ENCODE peak calls at places on chromosome 4, in seven cellular contexts. I is neural progenitor cell, V is HCT116, U is DND-41, C is hepatocyte, R is K562, P is fibroblast of lung. S is an unnamed sample.

GRCh38 chr4:55396305-55397023 is 707 bp downstream of the TMEM165 start:
- DNase-seq in V (no peak), U (peak), R (peak), C (peak), I (peak), P (peak), S (no peak)

GRCh38 chr4:118729287-118730286 is 44.4 kb downstream of the METTL14 start:
- DNase-seq in R (no peak), V (no peak), I (no peak), P (peak), C (no peak), U (no peak), S (no peak)

GRCh38 chr4:16883816-16884215 is 14.6 kb downstream of the LDB2 start:
- DNase-seq in R (no peak), V (no peak), P (no peak), C (no peak), I (no peak), U (no peak), S (no peak)

GRCh38 chr4:154366956-154367355 is 124.6 kb downstream of the DCHS2 start:
- DNase-seq in V (no peak), P (no peak), R (no peak), U (no peak), I (no peak), C (no peak), S (no peak)

GRCh38 chr4:58587856-58588255 is 1477.7 kb upstream of the IGFBP7 start:
- DNase-seq in U (no peak), P (no peak), R (no peak), C (peak), V (no peak), I (no peak), S (no peak)

GRCh38 chr4:150593996-150594395 is 12.0 kb downstream of the MAB21L2 start:
- DNase-seq in R (no peak), C (no peak), V (no peak), U (no peak), P (peak), I (no peak), S (peak)

GRCh38 chr4:152408514-152409327 is 127.2 kb downstream of the FBXW7 start:
- DNase-seq in R (peak), U (peak), C (peak), I (peak), P (peak), V (peak), S (no peak)

GRCh38 chr4:75432683-75433082 is 81.5 kb downstream of the RCHY1 start:
- DNase-seq in I (peak), R (peak), U (peak), C (peak), P (no peak), V (peak), S (no peak)

GRCh38 chr4:87717276-87718031 is 67.4 kb downstream of the DMP1 start:
- DNase-seq in U (no peak), R (no peak), V (no peak), P (no peak), I (no peak), C (no peak), S (no peak)

GRCh38 chr4:4488405-4489404 is 53.1 kb downstream of the STX18 start:
- DNase-seq in R (peak), P (peak), C (peak), I (peak), V (peak), U (peak), S (peak)

GRCh38 chr4:148196168-148196567 is 246.0 kb downstream of the NR3C2 start:
- DNase-seq in C (no peak), R (no peak), U (no peak), I (no peak), V (no peak), P (no peak), S (no peak)

GRCh38 chr4:167868163-167868562 is 224.2 kb upstream of the ANXA10 start:
- DNase-seq in R (no peak), C (no peak), I (no peak), U (no peak), V (no peak), P (peak), S (no peak)

GRCh38 chr4:121147923-121148443 is 16.1 kb downstream of the TNIP3 start:
- DNase-seq in P (no peak), I (no peak), U (no peak), C (no peak), V (no peak), R (no peak), S (no peak)

GRCh38 chr4:1081689-1082040 is 31.7 kb downstream of the RNF212 start:
- DNase-seq in C (no peak), P (peak), R (no peak), U (no peak), I (no peak), V (no peak), S (no peak)

GRCh38 chr4:151939670-151940069 is 178.9 kb upstream of the GATB start:
- DNase-seq in C (no peak), U (no peak), R (no peak), P (no peak), V (no peak), I (no peak), S (no peak)

GRCh38 chr4:153792007-153792892 is 3.4 kb upstream of the SFRP2 start:
- DNase-seq in R (peak), C (peak), U (no peak), V (no peak), P (peak), I (peak), S (no peak)

GRCh38 chr4:159922119-159922518 is 819.2 kb downstream of the RAPGEF2 start:
- DNase-seq in V (no peak), P (no peak), U (no peak), C (no peak), I (no peak), R (no peak), S (peak)

GRCh38 chr4:93684571-93684970 is 144.0 kb upstream of the ATOH1 start:
- DNase-seq in V (no peak), I (no peak), U (no peak), P (no peak), C (no peak), R (no peak), S (no peak)

GRCh38 chr4:159516556-159516955 is 413.7 kb downstream of the RAPGEF2 start:
- DNase-seq in U (no peak), C (no peak), V (no peak), P (peak), R (no peak), I (no peak), S (no peak)

GRCh38 chr4:76998251-76998901 is 48.8 kb downstream of the SEPTIN11 start:
- DNase-seq in I (peak), R (no peak), U (no peak), C (no peak), V (no peak), P (peak), S (no peak)

GRCh38 chr4:185811509-185812364 is at the start of gene SORBS2:
- DNase-seq in I (peak), C (peak), U (no peak), R (no peak), P (peak), V (no peak), S (no peak)

GRCh38 chr4:61202638-61203495 is 2.7 kb downstream of the ADGRL3 start:
- DNase-seq in U (no peak), V (no peak), I (peak), R (no peak), P (peak), C (peak), S (no peak)

GRCh38 chr4:131091896-131092295 is 1995.9 kb downstream of the C4orf33 start:
- DNase-seq in P (peak), R (no peak), U (no peak), V (peak), I (peak), C (peak), S (peak)

GRCh38 chr4:34323549-34324325 is 1920.6 kb downstream of the ARAP2 start:
- DNase-seq in R (no peak), I (peak), U (no peak), C (no peak), P (peak), V (no peak), S (no peak)

GRCh38 chr4:143514432-143514831 is 930 bp downstream of the SMARCA5 start:
- DNase-seq in C (peak), U (peak), P (peak), R (peak), V (no peak), I (peak), S (no peak)

GRCh38 chr4:145722561-145722960 is 42.6 kb downstream of the C4orf51 start:
- DNase-seq in P (no peak), V (no peak), U (peak), C (no peak), R (no peak), I (no peak), S (no peak)

GRCh38 chr4:85416094-85416493 is 58.9 kb upstream of the ARHGAP24 start:
- DNase-seq in R (no peak), U (no peak), C (no peak), V (no peak), I (no peak), P (no peak), S (no peak)

GRCh38 chr4:102868153-102868781 is 525 bp upstream of the CISD2 start:
- DNase-seq in U (peak), R (no peak), C (no peak), V (no peak), I (no peak), P (no peak), S (no peak)

GRCh38 chr4:123248260-123248659 is 148.3 kb upstream of the SPRY1 start:
- DNase-seq in R (no peak), P (peak), V (no peak), C (no peak), U (no peak), I (no peak), S (peak)

GRCh38 chr4:183426507-183426906 is 17.9 kb upstream of the CDKN2AIP start:
- DNase-seq in U (no peak), V (no peak), C (no peak), R (no peak), I (no peak), P (no peak), S (no peak)

GRCh38 chr4:37758226-37758625 is 68.3 kb upstream of the PGM2 start:
- DNase-seq in R (no peak), P (peak), V (no peak), C (peak), U (no peak), I (no peak), S (no peak)

GRCh38 chr4:161767116-161767515 is 396.7 kb downstream of the FSTL5 start:
- DNase-seq in C (no peak), R (no peak), P (peak), U (no peak), V (no peak), I (no peak), S (no peak)

GRCh38 chr4:76821661-76822060 is 76.3 kb downstream of the SOWAHB start:
- DNase-seq in R (no peak), P (peak), U (no peak), I (no peak), V (no peak), C (no peak), S (no peak)

GRCh38 chr4:78155616-78156105 is 98.5 kb downstream of the FRAS1 start:
- DNase-seq in U (no peak), V (peak), I (no peak), R (no peak), C (no peak), P (peak), S (no peak)

GRCh38 chr4:56653461-56654237 is 27.4 kb downstream of the HOPX start:
- DNase-seq in P (no peak), C (no peak), I (no peak), V (no peak), U (peak), R (no peak), S (no peak)

GRCh38 chr4:183522821-183523220 is 18.0 kb downstream of the ING2 start:
- DNase-seq in I (no peak), U (no peak), V (no peak), C (no peak), P (no peak), R (no peak), S (no peak)

GRCh38 chr4:128549636-128550035 is 259.9 kb upstream of the JADE1 start:
- DNase-seq in P (no peak), C (no peak), I (no peak), V (no peak), R (no peak), U (no peak), S (no peak)
- TF ChIP-seq EZH2 in P (no peak), C (no peak), I (no peak), V (no peak), R (no peak), U (no peak), S (no peak)

GRCh38 chr4:174211611-174212044 is 71.8 kb downstream of the FBXO8 start:
- DNase-seq in U (no peak), P (no peak), V (no peak), I (peak), C (no peak), R (no peak), S (no peak)

GRCh38 chr4:174214102-174214878 is 69.2 kb downstream of the FBXO8 start:
- DNase-seq in C (peak), R (no peak), I (peak), P (peak), V (no peak), U (no peak), S (no peak)

GRCh38 chr4:174215055-174215454 is 68.4 kb downstream of the FBXO8 start:
- DNase-seq in C (no peak), V (no peak), I (no peak), U (no peak), P (peak), R (no peak), S (no peak)

GRCh38 chr4:174212061-174212460 is 71.4 kb downstream of the FBXO8 start:
- DNase-seq in U (no peak), P (no peak), C (no peak), V (no peak), R (no peak), I (no peak), S (no peak)

GRCh38 chr4:174213734-174214101 is 69.7 kb downstream of the FBXO8 start:
- DNase-seq in I (peak), P (no peak), V (no peak), U (no peak), R (no peak), C (no peak), S (no peak)
- TF ChIP-seq EZH2 in I (no peak), P (peak), V (no peak), U (no peak), R (no peak), C (peak), S (no peak)

GRCh38 chr4:7598939-7599790 is 164.4 kb upstream of the PSAPL1 start:
- DNase-seq in I (no peak), C (no peak), P (no peak), U (no peak), V (no peak), R (no peak), S (no peak)
- TF ChIP-seq EZH2 in I (no peak), C (no peak), P (no peak), U (no peak), V (no peak), R (no peak), S (no peak)

GRCh38 chr4:139556735-139557505 is 901 bp upstream of the SETD7 start:
- DNase-seq in U (peak), I (peak), P (no peak), R (no peak), C (peak), V (no peak), S (no peak)
- TF ChIP-seq EZH2 in U (peak), I (peak), P (no peak), R (peak), C (peak), V (no peak), S (no peak)